ENCODE peak calls at places on chromosomes 16 and 17, in ten cellular contexts. C, N, W, D, Z, I, F, E, G and J are unnamed samples.

GRCh38 chr16:20897253-20897896 is 2.8 kb downstream of the DCUN1D3 start:
- DNase-seq in N (no peak), C (no peak), D (peak), G (peak), W (no peak), E (no peak), Z (no peak), I (no peak), F (no peak), J (no peak)

GRCh38 chr16:4057439-4057877 is 58.8 kb downstream of the ADCY9 start:
- DNase-seq in G (no peak), C (no peak), N (no peak), Z (no peak), E (no peak), F (no peak), W (no peak), D (peak), I (peak), J (no peak)

GRCh38 chr16:425740-426114 is 278 bp downstream of the RAB11FIP3 start:
- DNase-seq in G (no peak), Z (no peak), I (no peak), E (no peak), D (no peak), F (no peak), N (no peak), W (no peak), C (peak), J (no peak)

GRCh38 chr16:69481901-69482341 is 57.5 kb downstream of the CYB5B start:
- DNase-seq in G (peak), N (peak), C (peak), W (peak), F (peak), D (peak), I (no peak), E (peak), Z (no peak), J (no peak)

GRCh38 chr17:7579839-7580630 is 597 bp downstream of the CD68 start:
- DNase-seq in C (no peak), Z (no peak), I (peak), E (no peak), D (peak), W (no peak), F (no peak), N (no peak), G (no peak), J (no peak)

GRCh38 chr17:64326420-64327054 is 63.5 kb upstream of the TEX2 start:
- DNase-seq in I (no peak), N (peak), F (peak), Z (no peak), E (peak), D (peak), W (no peak), G (no peak), C (no peak), J (no peak)

GRCh38 chr17:57861737-57862409 is 12.0 kb upstream of the MRPS23 start:
- DNase-seq in Z (no peak), G (no peak), F (peak), C (peak), N (peak), W (no peak), E (no peak), D (peak), I (peak), J (no peak)

GRCh38 chr16:75256059-75256870 is 4.8 kb upstream of the BCAR1 start:
- DNase-seq in E (peak), C (peak), F (no peak), D (peak), N (peak), W (no peak), I (no peak), Z (peak), G (no peak), J (no peak)

GRCh38 chr16:74651841-74652240 is 14.8 kb downstream of the RFWD3 start:
- DNase-seq in W (no peak), G (no peak), E (no peak), Z (no peak), I (no peak), C (no peak), D (no peak), F (no peak), N (no peak), J (no peak)

GRCh38 chr16:57527610-57528360 is 8.6 kb downstream of the CCDC102A start:
- DNase-seq in C (no peak), F (no peak), N (peak), G (no peak), I (no peak), D (no peak), E (no peak), Z (no peak), W (no peak), J (no peak)

GRCh38 chr16:57530104-57530522 is 6.3 kb downstream of the CCDC102A start:
- DNase-seq in F (no peak), I (no peak), W (no peak), Z (peak), N (peak), G (peak), E (no peak), D (peak), C (no peak), J (no peak)

GRCh38 chr16:57527027-57527426 is 9.3 kb downstream of the CCDC102A start:
- DNase-seq in D (no peak), F (no peak), G (no peak), I (no peak), W (no peak), N (peak), E (no peak), C (peak), Z (no peak), J (no peak)

GRCh38 chr16:57529324-57530103 is 6.9 kb downstream of the CCDC102A start:
- DNase-seq in E (no peak), F (no peak), G (no peak), I (no peak), W (no peak), Z (peak), N (peak), D (no peak), C (peak), J (no peak)

GRCh38 chr16:57528499-57529323 is 7.7 kb downstream of the CCDC102A start:
- DNase-seq in I (peak), Z (no peak), G (no peak), F (peak), N (peak), W (no peak), C (peak), D (no peak), E (no peak), J (no peak)
- H3K4me3 ChIP-seq in I (peak), Z (no peak), G (no peak), F (no peak), N (no peak), W (no peak), C (peak), D (no peak), E (no peak), J (no peak)

GRCh38 chr16:85376292-85377095 is 236.6 kb upstream of the GSE1 start:
- DNase-seq in E (no peak), I (no peak), N (peak), C (no peak), Z (no peak), W (no peak), F (peak), G (no peak), D (no peak), J (no peak)
- H3K4me3 ChIP-seq in E (no peak), I (no peak), N (no peak), C (no peak), Z (no peak), W (no peak), F (no peak), G (no peak), D (no peak), J (no peak)

DNA sequence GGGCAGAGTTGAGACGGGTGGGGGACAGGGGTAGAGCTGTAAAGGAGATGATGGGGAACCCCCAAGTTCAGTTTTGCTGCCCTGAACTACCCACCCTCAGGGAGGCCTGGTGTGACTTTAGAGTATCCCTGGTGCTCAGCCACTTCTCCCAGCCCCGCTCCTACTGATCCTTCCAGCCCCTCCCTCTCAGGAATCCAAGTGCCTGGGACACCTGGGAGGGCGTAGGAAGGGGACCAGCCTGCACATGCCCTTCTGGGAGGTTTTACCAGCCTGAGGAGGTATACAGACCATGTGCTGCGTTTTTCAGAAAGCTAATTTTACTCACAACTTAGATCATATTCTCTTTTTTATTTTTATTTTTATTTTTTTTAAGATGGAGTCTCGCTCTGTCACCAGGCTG is 4.1 kb downstream of the ST6GALNAC2 start:
- DNase-seq in F (no peak), E (no peak), D (no peak), Z (no peak), N (no peak), W (no peak), C (no peak), G (no peak), I (no peak), J (no peak)
- H3K4me3 ChIP-seq in F (no peak), E (no peak), D (no peak), Z (no peak), N (no peak), W (no peak), C (no peak), G (no peak), I (no peak), J (no peak)

GRCh38 chr16:2026461-2027023 is at the start of gene NHERF2:
- DNase-seq in Z (no peak), C (peak), I (no peak), E (no peak), F (peak), G (no peak), N (no peak), W (no peak), D (peak), J (no peak)

GRCh38 chr16:2025251-2025650 is 1.5 kb upstream of the NHERF2 start:
- DNase-seq in Z (peak), G (no peak), C (no peak), N (no peak), E (no peak), F (no peak), D (no peak), W (no peak), I (no peak), J (no peak)

GRCh38 chr16:2027024-2028010 is 615 bp downstream of the NHERF2 start:
- DNase-seq in E (no peak), C (no peak), N (no peak), G (peak), I (peak), F (no peak), Z (no peak), D (peak), W (no peak), J (no peak)

GRCh38 chr16:2024026-2024425 is 2.7 kb upstream of the NHERF2 start:
- DNase-seq in D (no peak), I (no peak), C (no peak), F (no peak), W (no peak), G (no peak), E (no peak), N (no peak), Z (no peak), J (no peak)

DNA sequence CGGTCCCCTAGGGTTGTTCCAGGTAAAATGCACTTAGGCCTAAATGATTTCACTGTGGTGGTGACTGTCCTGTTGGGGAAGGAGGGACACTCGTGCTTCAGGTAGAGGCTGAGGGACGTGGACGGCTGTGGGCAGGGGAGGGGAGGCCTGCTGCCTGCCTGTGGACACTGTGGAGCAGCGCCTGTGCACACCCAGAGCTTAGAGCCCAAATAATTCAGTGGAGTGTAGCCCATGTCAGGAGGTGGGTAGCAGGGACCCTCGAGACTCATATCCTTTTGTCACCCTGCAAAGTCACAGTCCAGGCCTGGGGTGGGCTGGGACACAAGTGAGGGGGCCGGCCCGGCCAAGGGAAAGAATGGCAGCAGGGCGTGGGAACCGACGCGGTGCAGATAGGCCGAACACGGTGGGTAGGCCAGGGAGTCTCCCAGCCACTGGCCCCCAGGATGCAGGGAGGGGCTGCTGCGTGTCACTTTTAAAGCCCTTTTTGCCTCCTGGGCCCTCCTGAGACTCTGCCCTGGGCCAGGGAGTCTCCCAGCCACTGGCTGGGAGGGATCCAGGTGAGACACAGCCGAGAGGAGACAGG is 733 bp upstream of the NHERF2 start:
- DNase-seq in I (no peak), F (no peak), N (no peak), Z (no peak), E (no peak), D (no peak), W (no peak), C (no peak), G (no peak), J (no peak)
- H3K4me3 ChIP-seq in I (peak), F (no peak), N (peak), Z (peak), E (no peak), D (peak), W (peak), C (peak), G (no peak), J (peak)

GRCh38 chr17:82332669-82333278 is 792 bp downstream of the SECTM1 start:
- DNase-seq in Z (peak), W (peak), I (no peak), C (peak), D (peak), F (peak), G (peak), E (no peak), N (no peak), J (no peak)

GRCh38 chr17:82331345-82331939 is 2.1 kb downstream of the SECTM1 start:
- DNase-seq in I (no peak), N (no peak), F (no peak), G (no peak), E (no peak), W (no peak), D (no peak), C (no peak), Z (no peak), J (no peak)

GRCh38 chr17:82334622-82335394 is 1.2 kb upstream of the SECTM1 start:
- DNase-seq in Z (peak), F (no peak), E (no peak), C (no peak), I (no peak), W (no peak), N (no peak), D (no peak), G (peak), J (no peak)

GRCh38 chr17:82333279-82334171 is at the start of gene SECTM1:
- DNase-seq in E (peak), N (peak), C (peak), G (peak), W (no peak), D (peak), Z (peak), I (no peak), F (peak), J (no peak)

DNA sequence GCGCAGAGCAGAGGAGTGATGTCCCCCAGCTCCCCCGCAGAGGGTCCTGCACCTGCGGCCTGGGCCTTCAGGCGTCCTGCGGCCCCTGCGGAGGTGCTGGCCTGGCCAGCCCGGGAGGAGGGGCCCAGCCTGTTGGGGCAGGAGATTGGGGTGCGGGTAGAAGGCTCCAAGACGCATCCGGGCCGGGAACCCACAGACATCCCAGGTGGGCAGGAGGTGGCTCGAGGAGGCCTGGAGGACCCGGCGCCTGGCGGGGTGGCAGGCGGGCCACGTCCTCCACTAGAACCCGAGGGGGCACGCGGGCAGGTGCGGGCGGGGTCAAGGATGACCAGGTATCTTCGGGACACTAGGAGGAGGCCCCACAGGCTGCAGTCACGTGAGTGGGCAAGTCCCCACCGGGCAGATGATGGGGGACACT is 647 bp upstream of the SECTM1 start:
- DNase-seq in F (no peak), Z (peak), E (no peak), N (no peak), D (no peak), G (no peak), W (no peak), C (no peak), I (no peak), J (no peak)
- H3K4me3 ChIP-seq in F (no peak), Z (peak), E (no peak), N (peak), D (peak), G (no peak), W (peak), C (peak), I (no peak), J (peak)

DNA sequence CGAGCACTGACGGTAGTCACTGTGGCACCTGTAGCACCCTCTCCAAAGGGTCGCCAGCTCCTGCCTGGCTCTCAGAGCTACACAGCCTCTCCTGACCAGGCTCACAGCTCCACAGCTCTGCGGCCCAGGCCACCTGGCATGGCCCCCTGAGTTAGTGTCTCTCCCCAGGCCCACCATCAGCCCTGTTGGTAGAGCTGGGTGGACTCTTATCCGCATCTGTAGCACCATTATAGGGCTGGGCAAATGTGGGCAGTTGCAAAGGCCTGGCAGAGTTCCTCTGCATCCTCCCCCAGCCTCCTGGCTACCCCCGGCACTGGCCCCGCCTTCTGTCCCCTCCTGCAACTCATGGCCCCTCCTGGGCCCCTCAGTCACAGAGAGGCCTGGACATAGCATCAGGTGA is 18.2 kb downstream of the SCGB1C2 start:
- DNase-seq in F (no peak), D (no peak), G (no peak), I (no peak), C (no peak), E (no peak), N (no peak), W (no peak), Z (peak), J (no peak)
- H3K4me3 ChIP-seq in F (no peak), D (no peak), G (no peak), I (no peak), C (no peak), E (no peak), N (no peak), W (no peak), Z (no peak), J (no peak)